ENCODE peak calls at places on chromosomes 16 and 17, in four cellular contexts. G, Q, J and X are unnamed samples.

GRCh38 chr17:50118076-50118827 is 11.7 kb downstream of the SAMD14 start:
- DNase-seq in G (no peak), Q (no peak), J (no peak), X (no peak)

GRCh38 chr17:48718781-48719641 is 3.3 kb downstream of the PRAC1 start:
- DNase-seq in G (no peak), Q (peak), J (no peak), X (no peak)

GRCh38 chr17:40511136-40511535 is 9.7 kb upstream of the TNS4 start:
- DNase-seq in G (no peak), Q (no peak), J (no peak), X (no peak)

GRCh38 chr17:41403409-41404023 is 6.1 kb upstream of the KRT31 start:
- DNase-seq in G (no peak), Q (no peak), J (no peak), X (no peak)

GRCh38 chr17:52025231-52025630 is 133.3 kb downstream of the CA10 start:
- DNase-seq in G (no peak), Q (no peak), J (no peak), X (no peak)

GRCh38 chr17:50356418-50356817 is 10.5 kb downstream of the XYLT2 start:
- DNase-seq in G (no peak), Q (no peak), J (no peak), X (no peak)

GRCh38 chr17:31511176-31511540 is 119.7 kb downstream of the RAB11FIP4 start:
- DNase-seq in G (no peak), Q (no peak), J (no peak), X (no peak)

GRCh38 chr17:8468109-8468508 is 32.4 kb downstream of the NDEL1 start:
- DNase-seq in G (no peak), Q (no peak), J (no peak), X (no peak)

GRCh38 chr16:23148513-23149266 is 562 bp downstream of the USP31 start:
- DNase-seq in G (peak), Q (peak), J (peak), X (peak)
- H3K27ac ChIP-seq in G (peak), Q (no peak), J (peak), X (no peak)

GRCh38 chr16:85670840-85671239 is 17.9 kb downstream of the GINS2 start:
- DNase-seq in G (no peak), Q (no peak), J (no peak), X (no peak)
- H3K27ac ChIP-seq in G (no peak), Q (peak), J (no peak), X (no peak)

GRCh38 chr17:82716383-82717181 is at the start of gene FN3KRP:
- DNase-seq in G (peak), Q (peak), J (peak), X (peak)
- H3K27ac ChIP-seq in G (peak), Q (no peak), J (peak), X (peak)

DNA sequence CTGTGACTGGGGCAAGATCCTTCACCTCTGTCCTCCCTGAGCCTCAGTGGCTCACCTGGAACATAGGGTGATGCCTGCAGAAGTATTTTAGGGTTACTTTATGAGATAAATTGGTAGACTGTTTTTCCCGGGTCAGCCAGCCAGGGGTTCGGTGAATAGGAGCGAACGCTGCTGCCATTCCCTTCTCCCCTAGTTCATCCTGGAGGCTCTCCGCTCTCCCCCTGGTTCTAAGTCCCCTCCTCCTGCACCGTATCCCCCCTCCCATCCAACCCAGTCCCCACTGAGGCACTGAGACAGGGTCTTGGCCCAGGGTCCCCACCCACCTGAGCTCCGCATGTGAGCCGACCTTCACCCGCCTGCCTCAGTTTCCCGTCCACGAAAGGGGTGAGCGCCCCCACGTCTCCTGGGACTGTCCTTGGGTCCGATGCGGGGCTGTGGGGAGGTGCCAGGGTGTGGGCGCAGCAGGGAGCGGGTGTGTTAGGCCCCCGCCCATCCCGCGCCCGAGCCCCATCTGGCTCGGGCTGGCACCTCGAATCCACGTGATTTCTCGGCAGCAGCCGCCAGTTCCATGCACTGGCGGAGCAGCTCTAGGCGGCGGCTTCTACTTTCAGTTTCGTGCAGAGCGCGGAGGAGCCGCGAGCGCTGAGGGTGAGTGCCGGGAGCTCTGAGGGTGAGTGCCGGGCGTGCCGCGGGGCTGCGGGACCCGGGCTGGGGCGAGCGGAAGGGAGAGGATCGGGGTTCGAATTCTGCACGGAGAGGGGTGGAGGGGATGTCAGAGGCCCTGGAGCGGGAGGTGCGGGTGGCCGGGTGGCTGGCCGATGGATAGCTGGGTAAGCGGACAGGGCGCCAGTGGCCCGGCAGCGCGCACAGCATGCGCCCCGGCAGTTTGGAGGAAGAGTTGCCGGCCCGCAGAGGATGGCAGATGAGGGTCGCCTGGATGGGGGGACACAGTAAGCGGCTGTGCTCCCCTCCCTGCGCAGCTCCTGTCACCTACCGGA is at the start of gene NLRC5:
- DNase-seq in G (peak), Q (peak), J (peak), X (peak)
- H3K27ac ChIP-seq in G (peak), Q (no peak), J (peak), X (peak)

GRCh38 chr17:47085736-47086135 is 103.4 kb downstream of the CDC27 start:
- DNase-seq in G (no peak), Q (no peak), J (no peak), X (no peak)
- H3K27ac ChIP-seq in G (no peak), Q (no peak), J (no peak), X (no peak)